ENCODE peak calls at places on chromosomes 4 and X, in ten cellular contexts. N is HFFc6; C is activated CD4-positive, alpha-beta T cell treated with anti-CD3 and anti-CD28 coated beads for 24 hours; I is stimulated activated CD4-positive, alpha-beta T cell treated with anti-CD3 and anti-CD28 coated beads, Interleukin-15, amount 100 ng/mL, for 1 hour; F is posterior vena cava; Y is dorsolateral prefrontal cortex; X is ACHN; R is OCI-LY7; K is uterus; V is GM20000. D is an unnamed sample.

GRCh38 chr4:123159479-123159878 is 237.1 kb upstream of the NUDT6 start:
- DNase-seq in R (no peak), I (no peak), X (no peak), K (no peak), N (no peak), Y (no peak), V (no peak), C (no peak), F (no peak), D (no peak)

GRCh38 chr4:180664766-180665368 is 1578.3 kb upstream of the TENM3 start:
- DNase-seq in K (peak), R (peak), V (peak), X (peak), I (no peak), N (peak), Y (peak), C (peak), F (no peak), D (peak)

GRCh38 chr4:52241916-52242315 is 190.8 kb downstream of the SPATA18 start:
- DNase-seq in R (no peak), I (no peak), N (no peak), K (no peak), X (no peak), Y (no peak), V (no peak), F (no peak), C (no peak), D (no peak)

GRCh38 chr4:174604198-174604597 is 81.9 kb upstream of the HPGD start:
- DNase-seq in R (no peak), V (no peak), F (no peak), N (no peak), Y (no peak), X (no peak), K (no peak), C (no peak), I (no peak), D (no peak)

GRCh38 chr4:6941796-6942195 is 32.2 kb downstream of the TBC1D14 start:
- DNase-seq in N (no peak), C (no peak), K (no peak), V (no peak), I (no peak), X (no peak), Y (no peak), R (peak), F (peak), D (no peak)

GRCh38 chrX:1205681-1206611 is 6.5 kb downstream of the CRLF2 start:
- DNase-seq in Y (no peak), I (no peak), C (no peak), R (peak), X (peak), K (no peak), V (peak), F (peak), N (peak), D (peak)

GRCh38 chrX:30219372-30219771 is 4.0 kb downstream of the MAGEB2 start:
- DNase-seq in C (no peak), Y (no peak), K (no peak), F (no peak), X (no peak), N (no peak), V (no peak), R (no peak), I (no peak), D (no peak)

GRCh38 chr4:161133877-161134276 is 1029.9 kb downstream of the FSTL5 start:
- DNase-seq in V (no peak), Y (no peak), I (no peak), K (no peak), X (no peak), F (no peak), R (no peak), C (no peak), N (no peak), D (no peak)

GRCh38 chr4:110344165-110344564 is 131.8 kb upstream of the ENPEP start:
- DNase-seq in C (no peak), I (no peak), N (no peak), R (no peak), F (no peak), Y (no peak), X (peak), K (no peak), V (peak), D (no peak)

GRCh38 chr4:113169368-113169767 is 119.9 kb downstream of the ANK2 start:
- DNase-seq in R (no peak), K (no peak), F (no peak), I (no peak), X (no peak), N (no peak), V (no peak), C (no peak), Y (no peak), D (no peak)

GRCh38 chrX:153673398-153674218 is at the start of gene PNCK:
- DNase-seq in Y (no peak), X (no peak), I (no peak), V (no peak), N (no peak), K (no peak), F (no peak), C (no peak), R (no peak), D (peak)

GRCh38 chrX:124098089-124098488 is 136.6 kb downstream of the STAG2 start:
- DNase-seq in I (no peak), R (peak), Y (no peak), V (peak), X (peak), C (no peak), K (no peak), F (no peak), N (peak), D (no peak)

GRCh38 chrX:39729834-39730670 is 367.7 kb downstream of the BCOR start:
- DNase-seq in V (no peak), F (no peak), N (no peak), I (no peak), X (no peak), Y (no peak), C (no peak), K (no peak), R (no peak), D (peak)

GRCh38 chrX:68079961-68080360 is 353.3 kb downstream of the OPHN1 start:
- DNase-seq in N (no peak), C (no peak), F (no peak), X (no peak), I (no peak), R (no peak), V (no peak), Y (no peak), K (no peak), D (no peak)

GRCh38 chr4:17168571-17168970 is 270.1 kb upstream of the LDB2 start:
- DNase-seq in C (no peak), X (no peak), V (no peak), R (no peak), N (peak), K (peak), F (no peak), I (no peak), Y (no peak), D (no peak)

GRCh38 chrX:54482839-54483593 is 13.0 kb downstream of the FGD1 start:
- DNase-seq in N (no peak), C (no peak), I (no peak), V (no peak), F (peak), X (no peak), Y (no peak), K (no peak), R (no peak), D (no peak)

GRCh38 chr4:62398318-62398717 is 1198.2 kb downstream of the ADGRL3 start:
- DNase-seq in X (no peak), K (no peak), R (no peak), V (no peak), C (no peak), F (no peak), Y (no peak), I (no peak), N (no peak), D (no peak)

GRCh38 chr4:20723019-20723418 is 22.8 kb downstream of the PACRGL start:
- DNase-seq in V (no peak), C (no peak), F (no peak), N (peak), R (no peak), X (no peak), Y (no peak), K (no peak), I (no peak), D (no peak)

GRCh38 chr4:7647932-7648812 is 213.4 kb upstream of the PSAPL1 start:
- DNase-seq in X (no peak), V (no peak), K (no peak), C (no peak), I (no peak), N (peak), F (peak), R (no peak), Y (no peak), D (no peak)

D was measured in head of caudate nucleus.